ENCODE peak calls at places on chromosome 17, in eight cellular contexts. U is dermis microvascular lymphatic vessel endothelial cell; G is stimulated activated CD4-positive, alpha-beta T cell treated with anti-CD3 and anti-CD28 coated beads, Interleukin-12 subunit alpha, Interleukin-12 subunit beta, amount 100 ng/mL, for 24 hours; W is ELR; R is Jurkat, Clone E6-1; H is cardiac muscle cell; F is NCI-H2171 treated with DMSO at 0.1 percent for 48 hours; L is HS-5. M is an unnamed sample.

GRCh38 chr17:30824002-30824355 is 513 bp downstream of the CRLF3 start:
- DNase-seq in L (no peak), F (peak), R (no peak), G (no peak), W (peak), U (no peak), H (no peak), M (no peak)

GRCh38 chr17:12342609-12343248 is 322.1 kb downstream of the MAP2K4 start:
- DNase-seq in R (peak), G (peak), F (no peak), U (no peak), L (no peak), H (peak), W (peak), M (peak)

GRCh38 chr17:79985361-79985760 is 50.3 kb downstream of the TBC1D16 start:
- DNase-seq in F (no peak), R (no peak), L (no peak), G (no peak), U (no peak), H (no peak), W (no peak), M (no peak)

GRCh38 chr17:17305282-17305801 is 2.2 kb downstream of the NT5M start:
- DNase-seq in W (no peak), L (no peak), H (peak), U (no peak), G (peak), R (peak), F (peak), M (no peak)

GRCh38 chr17:80260791-80261158 is at the start of gene RNF213:
- DNase-seq in G (no peak), F (peak), R (peak), H (peak), U (no peak), W (peak), L (no peak), M (no peak)

GRCh38 chr17:19897901-19898300 is 30.2 kb upstream of the ULK2 start:
- DNase-seq in H (peak), F (no peak), G (no peak), W (peak), L (no peak), U (no peak), R (no peak), M (no peak)

GRCh38 chr17:27596571-27597187 is 34.3 kb upstream of the LGALS9 start:
- DNase-seq in W (no peak), F (peak), U (no peak), R (no peak), L (no peak), H (peak), G (no peak), M (no peak)

GRCh38 chr17:75410141-75410540 is 4.7 kb upstream of the GRB2 start:
- DNase-seq in U (no peak), R (no peak), W (no peak), G (no peak), F (no peak), L (no peak), H (no peak), M (no peak)

GRCh38 chr17:379531-380200 is 27.1 kb upstream of the RPH3AL start:
- DNase-seq in R (no peak), F (no peak), H (no peak), G (no peak), U (no peak), L (no peak), W (no peak), M (no peak)

GRCh38 chr17:74523308-74523707 is 8.0 kb downstream of the CD300LB start:
- DNase-seq in H (no peak), R (no peak), L (no peak), U (no peak), G (no peak), F (no peak), W (no peak), M (no peak)

GRCh38 chr17:79617740-79618382 is 7.0 kb upstream of the RBFOX3 start:
- DNase-seq in H (no peak), L (no peak), U (no peak), F (no peak), G (no peak), R (no peak), W (no peak), M (no peak)

GRCh38 chr17:69757794-69758430 is 317.1 kb upstream of the KCNJ16 start:
- DNase-seq in W (peak), U (no peak), F (no peak), H (peak), R (no peak), G (no peak), L (peak), M (no peak)

GRCh38 chr17:37802712-37803416 is 58.0 kb upstream of the HNF1B start:
- DNase-seq in W (no peak), L (no peak), H (peak), R (no peak), G (no peak), F (no peak), U (peak), M (no peak)

GRCh38 chr17:15123593-15124590 is 141.2 kb downstream of the PMP22 start:
- DNase-seq in R (peak), W (peak), L (peak), H (no peak), G (no peak), F (no peak), U (no peak), M (peak)

GRCh38 chr17:21034350-21035235 is 8.2 kb downstream of the USP22 start:
- DNase-seq in G (no peak), W (peak), H (peak), L (no peak), F (no peak), U (no peak), R (peak), M (no peak)

GRCh38 chr17:59427996-59428395 is 96.5 kb downstream of the YPEL2 start:
- DNase-seq in G (no peak), R (no peak), U (no peak), L (no peak), W (peak), F (no peak), H (peak), M (no peak)

GRCh38 chr17:48998557-48999440 is 1.6 kb downstream of the IGF2BP1 start:
- DNase-seq in L (no peak), G (no peak), R (peak), U (no peak), W (peak), F (no peak), H (peak), M (peak)

GRCh38 chr17:53721101-53721500 is 101.6 kb upstream of the KIF2B start:
- DNase-seq in R (no peak), W (peak), L (no peak), F (no peak), U (no peak), H (no peak), G (no peak), M (no peak)

GRCh38 chr17:21530841-21531240 is 154.7 kb downstream of the KCNJ12 start:
- DNase-seq in R (no peak), F (no peak), W (no peak), L (no peak), G (no peak), U (no peak), H (no peak), M (no peak)

GRCh38 chr17:39364236-39365025 is 37.0 kb downstream of the FBXL20 start:
- DNase-seq in U (no peak), R (no peak), L (no peak), W (no peak), H (no peak), G (no peak), F (no peak), M (no peak)

GRCh38 chr17:51120357-51120738 is 320 bp downstream of the SPAG9 start:
- DNase-seq in R (no peak), G (peak), W (no peak), F (peak), H (no peak), U (no peak), L (no peak), M (peak)

GRCh38 chr17:64554028-64554637 is 47.4 kb downstream of the CEP95 start:
- DNase-seq in W (no peak), L (no peak), G (no peak), F (no peak), R (no peak), U (no peak), H (no peak), M (no peak)

GRCh38 chr17:64531955-64532371 is 25.2 kb downstream of the CEP95 start:
- DNase-seq in H (no peak), W (no peak), U (no peak), F (no peak), G (no peak), R (no peak), L (no peak), M (no peak)

M was measured in ELF-1.